ENCODE peak calls at places on chromosome X, in four cellular contexts. Z is IMR-90, C is H1, Y is mesendoderm. R is an unnamed sample.

GRCh38 chrX:8868906-8869305 is 67.7 kb upstream of the FAM9A start:
- DNase-seq in C (no peak), Y (no peak), Z (peak), R (no peak)

GRCh38 chrX:86241547-86241946 is 93.3 kb downstream of the DACH2 start:
- DNase-seq in Y (peak), Z (no peak), C (no peak), R (no peak)

GRCh38 chrX:109714340-109714958 is 18.6 kb downstream of the ACSL4 start:
- DNase-seq in C (no peak), Z (peak), Y (no peak), R (no peak)

GRCh38 chrX:3638280-3638873 is 75.1 kb downstream of the PRKX start:
- DNase-seq in C (no peak), Y (peak), Z (peak), R (no peak)

GRCh38 chrX:22389544-22390243 is 117.0 kb downstream of the CBLL2 start:
- DNase-seq in Y (peak), Z (peak), C (no peak), R (no peak)

GRCh38 chrX:119206203-119206602 is 29.9 kb upstream of the PGRMC1 start:
- DNase-seq in C (no peak), Y (peak), Z (no peak), R (no peak)

GRCh38 chrX:28586291-28586690 is 955 bp upstream of the IL1RAPL1 start:
- DNase-seq in Y (peak), Z (peak), C (no peak), R (peak)

GRCh38 chrX:115689931-115690330 is 129.0 kb downstream of the PLS3 start:
- DNase-seq in C (no peak), Y (peak), Z (peak), R (no peak)

GRCh38 chrX:26253526-26253925 is 37.6 kb downstream of the MAGEB5 start:
- DNase-seq in Y (no peak), C (no peak), Z (no peak), R (no peak)

DNA sequence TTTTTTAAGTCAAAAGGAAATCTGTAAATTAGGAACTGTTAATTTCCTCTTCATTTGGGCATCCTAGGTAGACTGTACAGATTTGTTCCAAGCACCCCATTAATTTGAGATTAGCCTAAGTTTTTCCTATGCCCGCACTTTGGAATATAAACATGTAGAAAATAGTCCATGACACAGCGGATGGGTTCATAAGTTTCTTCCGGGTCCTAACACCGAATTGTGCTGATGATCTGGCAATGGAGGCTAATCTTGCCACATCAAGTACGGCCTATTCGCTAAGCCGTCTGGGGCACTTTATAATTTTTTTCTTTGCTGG is 1.2 kb upstream of the USP9X start:
- DNase-seq in Y (no peak), Z (no peak), C (no peak), R (no peak)
- H4K8ac ChIP-seq in Y (no peak), Z (peak), C (peak), R (no peak)

GRCh38 chrX:72041901-72042859 is 89.5 kb downstream of the RTL5 start:
- DNase-seq in C (no peak), Y (no peak), Z (peak), R (no peak)

GRCh38 chrX:72038868-72039267 is 92.8 kb downstream of the RTL5 start:
- DNase-seq in C (no peak), Z (no peak), Y (no peak), R (no peak)

GRCh38 chrX:72041166-72041565 is 90.5 kb downstream of the RTL5 start:
- DNase-seq in C (no peak), Z (no peak), Y (no peak), R (no peak)

GRCh38 chrX:72037601-72038000 is 94.1 kb downstream of the RTL5 start:
- DNase-seq in Y (no peak), C (no peak), Z (no peak), R (no peak)

DNA sequence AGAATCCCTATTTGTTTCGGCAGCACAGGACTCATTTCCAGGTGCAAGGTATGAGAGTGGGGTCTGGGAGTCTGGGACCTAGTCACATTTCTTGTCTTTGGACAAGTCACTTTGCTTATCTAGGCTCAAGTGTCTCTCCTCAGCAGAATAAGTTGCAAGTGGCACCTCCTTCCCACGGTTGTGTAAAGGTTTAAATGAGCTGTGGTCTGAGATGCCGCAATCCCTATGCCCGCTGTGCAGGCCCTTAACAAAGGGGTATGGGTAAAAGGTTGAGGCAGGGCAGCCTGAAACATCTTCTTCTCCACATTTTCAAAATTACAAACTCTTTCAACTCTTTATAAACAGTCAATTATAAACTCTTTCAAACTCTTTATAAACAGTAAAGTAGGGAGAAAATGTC is 93.7 kb downstream of the RTL5 start:
- DNase-seq in Y (no peak), C (no peak), Z (no peak), R (no peak)
- H3K56ac ChIP-seq in Y (no peak), C (no peak), Z (no peak), R (no peak)

DNA sequence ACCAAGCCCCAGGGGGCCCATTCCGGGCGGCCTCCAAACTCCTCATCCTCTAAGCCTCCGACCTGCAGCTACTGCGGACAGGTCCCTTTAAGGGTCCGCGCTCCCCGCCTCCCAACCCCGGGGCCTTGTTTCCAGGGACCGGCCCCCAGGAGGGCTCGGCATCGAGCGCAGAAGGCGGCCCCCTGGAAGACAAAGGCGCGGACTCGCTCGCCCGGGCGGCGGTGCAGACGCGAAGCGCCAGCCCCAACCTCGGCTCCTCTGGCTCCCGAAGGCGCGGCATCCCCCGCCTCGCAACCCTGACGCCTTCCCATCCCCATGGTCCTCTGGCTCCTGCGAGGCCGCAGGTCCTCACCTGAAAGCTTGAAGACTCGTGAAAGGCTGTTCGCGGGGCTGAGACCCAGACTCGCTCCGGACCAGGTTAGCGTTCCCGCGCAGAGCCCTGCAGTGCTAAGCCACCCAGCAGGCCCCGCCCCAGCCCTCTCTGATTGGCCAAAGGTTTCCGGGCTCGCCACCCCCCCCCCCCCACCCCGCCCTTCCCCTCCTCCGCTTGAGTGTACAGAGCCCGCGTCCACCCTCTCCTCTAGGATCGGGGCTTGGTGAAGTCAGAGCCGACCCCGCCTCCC is at the start of gene TMSB15A:
- DNase-seq in Z (peak), C (no peak), Y (peak), R (peak)
- H4K8ac ChIP-seq in Z (no peak), C (peak), Y (no peak), R (no peak)

DNA sequence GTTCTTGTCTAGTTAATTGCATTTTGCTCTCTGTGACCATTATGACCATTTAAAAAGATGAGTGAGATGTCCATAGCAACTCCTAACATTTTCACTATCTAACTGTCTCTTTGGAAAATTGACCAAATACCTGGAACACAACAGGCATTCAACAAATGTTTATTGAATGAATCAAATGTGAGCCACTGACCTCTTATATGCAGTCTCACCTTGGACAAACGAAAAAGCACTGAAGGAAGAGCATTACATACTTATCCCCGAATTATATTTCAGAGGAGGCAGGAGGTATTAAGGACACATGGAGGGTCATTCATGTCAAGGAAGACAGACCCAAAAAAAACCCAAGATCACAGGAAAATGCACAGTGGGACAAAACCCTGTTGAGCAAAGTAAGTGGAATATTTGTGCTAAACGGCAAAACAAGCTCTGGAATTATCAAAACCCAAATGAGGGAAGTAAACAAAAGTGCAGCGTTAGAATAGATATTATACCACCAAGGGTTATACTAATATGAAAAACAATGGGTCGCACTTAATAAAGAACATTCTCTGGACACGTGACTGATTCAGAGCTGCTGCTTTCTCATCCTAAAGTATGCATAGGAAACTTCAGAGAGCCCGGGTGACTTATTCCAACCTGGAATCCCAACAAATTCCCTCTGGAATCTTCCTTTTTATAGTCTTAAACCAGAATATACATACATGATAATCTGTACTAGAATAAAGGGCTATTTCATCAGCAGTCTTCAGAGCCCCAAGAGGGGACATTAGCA is 131.9 kb downstream of the AMELX start:
- DNase-seq in Y (no peak), C (no peak), Z (no peak), R (no peak)
- H3K56ac ChIP-seq in Y (no peak), C (no peak), Z (no peak), R (no peak)

R was measured in H9.